ENCODE peak calls at places on chromosomes 7 and 10, in seven cellular contexts. One of them, this sample, is unnamed.

GRCh38 chr7:64371116-64371515 is 57.4 kb downstream of the ZNF736 start:
- ATAC-seq in heart left ventricle: no peak
- ATAC-seq in lung: no peak
- ATAC-seq in lower lobe of right lung: no peak
- ATAC-seq in activated CD8-positive, alpha-beta T cell treated with anti-CD3 and anti-CD28 coated beads for 36 hours: no peak
- ATAC-seq in body of pancreas: no peak
- ATAC-seq in upper lobe of right lung: no peak
- ATAC-seq in this sample: no peak

GRCh38 chr7:141193066-141193465 is 119.2 kb downstream of the TMEM178B start:
- ATAC-seq in heart left ventricle: no peak
- ATAC-seq in lung: no peak
- ATAC-seq in lower lobe of right lung: no peak
- ATAC-seq in activated CD8-positive, alpha-beta T cell treated with anti-CD3 and anti-CD28 coated beads for 36 hours: no peak
- ATAC-seq in body of pancreas: no peak
- ATAC-seq in upper lobe of right lung: no peak
- ATAC-seq in this sample: no peak

GRCh38 chr10:59553127-59553649 is 156.5 kb downstream of the SLC16A9 start:
- ATAC-seq in heart left ventricle: no peak
- ATAC-seq in lung: no peak
- ATAC-seq in lower lobe of right lung: no peak
- ATAC-seq in activated CD8-positive, alpha-beta T cell treated with anti-CD3 and anti-CD28 coated beads for 36 hours: no peak
- ATAC-seq in body of pancreas: no peak
- ATAC-seq in upper lobe of right lung: no peak
- ATAC-seq in this sample: no peak

GRCh38 chr7:25658375-25658774 is 430.1 kb upstream of the NPVF start:
- ATAC-seq in heart left ventricle: peak; percentile 50
- ATAC-seq in lung: no peak
- ATAC-seq in lower lobe of right lung: no peak
- ATAC-seq in activated CD8-positive, alpha-beta T cell treated with anti-CD3 and anti-CD28 coated beads for 36 hours: no peak
- ATAC-seq in body of pancreas: no peak
- ATAC-seq in upper lobe of right lung: no peak
- ATAC-seq in this sample: no peak

GRCh38 chr10:87750817-87751216 is 67.2 kb downstream of the ATAD1 start:
- ATAC-seq in heart left ventricle: no peak
- ATAC-seq in lung: no peak
- ATAC-seq in lower lobe of right lung: no peak
- ATAC-seq in activated CD8-positive, alpha-beta T cell treated with anti-CD3 and anti-CD28 coated beads for 36 hours: peak; percentile 20
- ATAC-seq in body of pancreas: no peak
- ATAC-seq in upper lobe of right lung: no peak
- ATAC-seq in this sample: no peak

GRCh38 chr10:51937736-51938135 is 238.3 kb upstream of the CSTF2T start:
- ATAC-seq in heart left ventricle: no peak
- ATAC-seq in lung: no peak
- ATAC-seq in lower lobe of right lung: no peak
- ATAC-seq in activated CD8-positive, alpha-beta T cell treated with anti-CD3 and anti-CD28 coated beads for 36 hours: no peak
- ATAC-seq in body of pancreas: no peak
- ATAC-seq in upper lobe of right lung: no peak
- ATAC-seq in this sample: no peak

GRCh38 chr10:95840121-95840520 is 67.7 kb upstream of the CC2D2B start:
- ATAC-seq in heart left ventricle: no peak
- ATAC-seq in lung: no peak
- ATAC-seq in lower lobe of right lung: no peak
- ATAC-seq in activated CD8-positive, alpha-beta T cell treated with anti-CD3 and anti-CD28 coated beads for 36 hours: no peak
- ATAC-seq in body of pancreas: no peak
- ATAC-seq in upper lobe of right lung: no peak
- ATAC-seq in this sample: no peak

GRCh38 chr10:4459531-4459930 is 366.5 kb upstream of the AKR1E2 start:
- ATAC-seq in heart left ventricle: no peak
- ATAC-seq in lung: no peak
- ATAC-seq in lower lobe of right lung: no peak
- ATAC-seq in activated CD8-positive, alpha-beta T cell treated with anti-CD3 and anti-CD28 coated beads for 36 hours: no peak
- ATAC-seq in body of pancreas: no peak
- ATAC-seq in upper lobe of right lung: no peak
- ATAC-seq in this sample: no peak

GRCh38 chr10:49633327-49634045 is 19.6 kb downstream of the CHAT start:
- ATAC-seq in heart left ventricle: no peak
- ATAC-seq in lung: no peak
- ATAC-seq in lower lobe of right lung: no peak
- ATAC-seq in activated CD8-positive, alpha-beta T cell treated with anti-CD3 and anti-CD28 coated beads for 36 hours: no peak
- ATAC-seq in body of pancreas: no peak
- ATAC-seq in upper lobe of right lung: no peak
- ATAC-seq in this sample: no peak

GRCh38 chr7:31890198-31890597 is 180.0 kb downstream of the PDE1C start:
- ATAC-seq in heart left ventricle: peak; percentile 43
- ATAC-seq in lung: no peak
- ATAC-seq in lower lobe of right lung: peak; percentile 80
- ATAC-seq in activated CD8-positive, alpha-beta T cell treated with anti-CD3 and anti-CD28 coated beads for 36 hours: no peak
- ATAC-seq in body of pancreas: no peak
- ATAC-seq in upper lobe of right lung: peak; percentile 88
- ATAC-seq in this sample: peak; percentile 57

GRCh38 chr10:84204122-84204521 is 9.8 kb downstream of the CDHR1 start:
- ATAC-seq in heart left ventricle: peak; percentile 7
- ATAC-seq in lung: no peak
- ATAC-seq in lower lobe of right lung: peak; percentile 19
- ATAC-seq in activated CD8-positive, alpha-beta T cell treated with anti-CD3 and anti-CD28 coated beads for 36 hours: peak; percentile 35
- ATAC-seq in body of pancreas: no peak
- ATAC-seq in upper lobe of right lung: peak; percentile 15
- ATAC-seq in this sample: no peak

GRCh38 chr10:58152698-58153263 is 114.9 kb downstream of the IPMK start:
- ATAC-seq in heart left ventricle: no peak
- ATAC-seq in lung: no peak
- ATAC-seq in lower lobe of right lung: no peak
- ATAC-seq in activated CD8-positive, alpha-beta T cell treated with anti-CD3 and anti-CD28 coated beads for 36 hours: no peak
- ATAC-seq in body of pancreas: no peak
- ATAC-seq in upper lobe of right lung: peak; percentile 28
- ATAC-seq in this sample: no peak
- TF ChIP-seq CTCF in heart left ventricle: peak; percentile 30
- TF ChIP-seq CTCF in lung: no peak
- TF ChIP-seq CTCF in lower lobe of right lung: peak; percentile 42
- TF ChIP-seq CTCF in activated CD8-positive, alpha-beta T cell treated with anti-CD3 and anti-CD28 coated beads for 36 hours: peak; percentile 68
- TF ChIP-seq CTCF in body of pancreas: peak; percentile 47
- TF ChIP-seq CTCF in upper lobe of right lung: peak; percentile 52
- TF ChIP-seq CTCF in this sample: peak; percentile 22

DNA sequence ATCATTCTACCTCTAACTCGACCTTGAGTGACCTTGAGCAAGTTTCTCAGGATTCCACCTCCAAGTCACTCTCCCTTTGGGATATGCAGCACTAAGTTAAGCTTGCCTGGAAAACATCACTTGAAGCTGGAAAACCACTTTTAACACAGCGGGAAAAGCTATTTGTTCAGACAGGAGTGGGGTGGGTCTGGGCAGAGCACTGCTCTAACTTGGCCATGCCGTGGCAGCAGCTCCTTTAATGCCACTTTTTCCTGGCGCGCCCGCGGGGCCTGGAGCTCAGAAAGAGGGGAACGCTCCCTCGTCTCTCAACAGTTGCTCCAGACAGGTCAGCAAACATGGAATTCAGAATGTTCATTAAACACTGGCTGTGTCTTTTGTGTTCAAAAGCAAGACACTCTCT is 35.4 kb downstream of the EGFR start:
- ATAC-seq in heart left ventricle: peak; percentile 24
- ATAC-seq in lung: no peak
- ATAC-seq in lower lobe of right lung: peak; percentile 41
- ATAC-seq in activated CD8-positive, alpha-beta T cell treated with anti-CD3 and anti-CD28 coated beads for 36 hours: no peak
- ATAC-seq in body of pancreas: no peak
- ATAC-seq in upper lobe of right lung: peak; percentile 55
- ATAC-seq in this sample: peak; percentile 39
- TF ChIP-seq CTCF in heart left ventricle: no peak
- TF ChIP-seq CTCF in lung: no peak
- TF ChIP-seq CTCF in lower lobe of right lung: no peak
- TF ChIP-seq CTCF in activated CD8-positive, alpha-beta T cell treated with anti-CD3 and anti-CD28 coated beads for 36 hours: no peak
- TF ChIP-seq CTCF in body of pancreas: no peak
- TF ChIP-seq CTCF in upper lobe of right lung: no peak
- TF ChIP-seq CTCF in this sample: peak; percentile 31

DNA sequence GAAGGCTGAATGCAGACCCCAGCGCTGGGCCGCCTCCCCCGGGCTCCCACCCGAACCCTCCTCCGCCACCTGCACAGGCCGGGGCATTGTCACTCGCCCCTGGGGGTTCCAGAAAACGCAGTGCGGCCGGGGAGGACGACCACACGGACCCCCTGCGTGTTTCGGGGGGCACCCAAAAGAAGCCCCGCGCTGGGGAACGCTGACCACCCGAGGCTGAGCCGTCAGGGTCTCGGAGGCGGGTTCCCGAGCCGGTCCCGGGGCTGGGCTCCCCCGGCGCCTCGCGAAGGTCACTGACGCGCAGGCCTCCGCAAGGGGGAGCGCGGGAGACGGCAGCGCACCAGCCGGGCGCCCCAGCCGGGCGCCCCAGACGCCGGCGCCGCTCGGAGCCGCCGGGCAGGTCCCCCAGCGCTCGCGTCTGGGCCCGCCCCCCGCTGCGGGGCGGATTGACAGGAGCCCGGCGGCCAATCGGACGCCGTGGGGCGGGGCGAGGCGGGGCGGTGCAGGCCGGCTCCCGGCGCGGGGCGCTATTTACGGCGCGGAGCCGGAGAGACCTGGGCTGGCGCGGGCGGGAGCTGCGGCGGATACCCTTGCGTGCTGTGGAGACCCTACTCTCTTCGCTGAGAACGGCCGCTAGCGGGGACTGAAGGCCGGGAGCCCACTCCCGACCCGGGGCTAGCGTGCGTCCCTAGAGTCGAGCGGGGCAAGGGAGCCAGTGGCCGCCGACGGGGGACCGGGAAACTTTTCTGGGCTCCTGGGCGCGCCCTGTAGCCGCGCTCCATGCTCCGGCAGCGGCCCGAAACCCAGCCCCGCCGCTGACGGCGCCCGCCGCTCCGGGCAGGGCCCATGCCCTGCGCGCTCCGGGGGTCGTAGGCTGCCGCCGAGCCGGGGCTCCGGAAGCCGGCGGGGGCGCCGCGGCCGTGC is at the start of gene BAMBI:
- ATAC-seq in heart left ventricle: peak; percentile 96
- ATAC-seq in lung: peak; percentile 98
- ATAC-seq in lower lobe of right lung: peak; percentile 99
- ATAC-seq in activated CD8-positive, alpha-beta T cell treated with anti-CD3 and anti-CD28 coated beads for 36 hours: peak; percentile 99
- ATAC-seq in body of pancreas: peak; percentile 95
- ATAC-seq in upper lobe of right lung: peak; percentile 99
- ATAC-seq in this sample: peak; percentile 99
- TF ChIP-seq CTCF in heart left ventricle: peak; percentile 77
- TF ChIP-seq CTCF in lung: peak; percentile 31
- TF ChIP-seq CTCF in lower lobe of right lung: peak; percentile 63
- TF ChIP-seq CTCF in activated CD8-positive, alpha-beta T cell treated with anti-CD3 and anti-CD28 coated beads for 36 hours: peak; percentile 5
- TF ChIP-seq CTCF in body of pancreas: peak; percentile 48
- TF ChIP-seq CTCF in upper lobe of right lung: peak; percentile 58
- TF ChIP-seq CTCF in this sample: peak; percentile 78

GRCh38 chr7:121002-121401 is 71.4 kb upstream of the FAM20C start:
- ATAC-seq in heart left ventricle: no peak
- ATAC-seq in lung: no peak
- ATAC-seq in lower lobe of right lung: no peak
- ATAC-seq in activated CD8-positive, alpha-beta T cell treated with anti-CD3 and anti-CD28 coated beads for 36 hours: no peak
- ATAC-seq in body of pancreas: no peak
- ATAC-seq in upper lobe of right lung: no peak
- ATAC-seq in this sample: no peak

GRCh38 chr7:121406-121805 is 71.0 kb upstream of the FAM20C start:
- ATAC-seq in heart left ventricle: no peak
- ATAC-seq in lung: no peak
- ATAC-seq in lower lobe of right lung: no peak
- ATAC-seq in activated CD8-positive, alpha-beta T cell treated with anti-CD3 and anti-CD28 coated beads for 36 hours: no peak
- ATAC-seq in body of pancreas: no peak
- ATAC-seq in upper lobe of right lung: no peak
- ATAC-seq in this sample: no peak

GRCh38 chr7:119377-120163 is 72.8 kb upstream of the FAM20C start:
- ATAC-seq in heart left ventricle: peak; percentile 82
- ATAC-seq in lung: peak; percentile 32
- ATAC-seq in lower lobe of right lung: peak; percentile 70
- ATAC-seq in activated CD8-positive, alpha-beta T cell treated with anti-CD3 and anti-CD28 coated beads for 36 hours: no peak
- ATAC-seq in body of pancreas: no peak
- ATAC-seq in upper lobe of right lung: peak; percentile 78
- ATAC-seq in this sample: peak; percentile 45

GRCh38 chr7:120164-120555 is 72.2 kb upstream of the FAM20C start:
- ATAC-seq in heart left ventricle: no peak
- ATAC-seq in lung: peak; percentile 9
- ATAC-seq in lower lobe of right lung: no peak
- ATAC-seq in activated CD8-positive, alpha-beta T cell treated with anti-CD3 and anti-CD28 coated beads for 36 hours: no peak
- ATAC-seq in body of pancreas: no peak
- ATAC-seq in upper lobe of right lung: no peak
- ATAC-seq in this sample: no peak

GRCh38 chr7:120591-120991 is 71.8 kb upstream of the FAM20C start:
- ATAC-seq in heart left ventricle: no peak
- ATAC-seq in lung: peak; percentile 19
- ATAC-seq in lower lobe of right lung: peak; percentile 67
- ATAC-seq in activated CD8-positive, alpha-beta T cell treated with anti-CD3 and anti-CD28 coated beads for 36 hours: no peak
- ATAC-seq in body of pancreas: peak; percentile 27
- ATAC-seq in upper lobe of right lung: peak; percentile 63
- ATAC-seq in this sample: no peak
- TF ChIP-seq CTCF in heart left ventricle: no peak
- TF ChIP-seq CTCF in lung: no peak
- TF ChIP-seq CTCF in lower lobe of right lung: no peak
- TF ChIP-seq CTCF in activated CD8-positive, alpha-beta T cell treated with anti-CD3 and anti-CD28 coated beads for 36 hours: no peak
- TF ChIP-seq CTCF in body of pancreas: no peak
- TF ChIP-seq CTCF in upper lobe of right lung: no peak
- TF ChIP-seq CTCF in this sample: no peak

GRCh38 chr7:151409555-151410404 is at the start of gene WDR86:
- ATAC-seq in heart left ventricle: no peak
- ATAC-seq in lung: no peak
- ATAC-seq in lower lobe of right lung: peak; percentile 35
- ATAC-seq in activated CD8-positive, alpha-beta T cell treated with anti-CD3 and anti-CD28 coated beads for 36 hours: peak; percentile 11
- ATAC-seq in body of pancreas: peak; percentile 42
- ATAC-seq in upper lobe of right lung: peak; percentile 11
- ATAC-seq in this sample: peak; percentile 22
- TF ChIP-seq CTCF in heart left ventricle: no peak
- TF ChIP-seq CTCF in lung: no peak
- TF ChIP-seq CTCF in lower lobe of right lung: no peak
- TF ChIP-seq CTCF in activated CD8-positive, alpha-beta T cell treated with anti-CD3 and anti-CD28 coated beads for 36 hours: no peak
- TF ChIP-seq CTCF in body of pancreas: no peak
- TF ChIP-seq CTCF in upper lobe of right lung: no peak
- TF ChIP-seq CTCF in this sample: no peak

GRCh38 chr10:72319416-72320254 is 35.1 kb downstream of the DNAJB12 start:
- ATAC-seq in heart left ventricle: peak; percentile 63
- ATAC-seq in lung: peak; percentile 76
- ATAC-seq in lower lobe of right lung: peak; percentile 92
- ATAC-seq in activated CD8-positive, alpha-beta T cell treated with anti-CD3 and anti-CD28 coated beads for 36 hours: peak; percentile 52
- ATAC-seq in body of pancreas: peak; percentile 77
- ATAC-seq in upper lobe of right lung: peak; percentile 87
- ATAC-seq in this sample: peak; percentile 85
- TF ChIP-seq CTCF in heart left ventricle: no peak
- TF ChIP-seq CTCF in lung: no peak
- TF ChIP-seq CTCF in lower lobe of right lung: no peak
- TF ChIP-seq CTCF in activated CD8-positive, alpha-beta T cell treated with anti-CD3 and anti-CD28 coated beads for 36 hours: no peak
- TF ChIP-seq CTCF in body of pancreas: peak; percentile 14
- TF ChIP-seq CTCF in upper lobe of right lung: no peak
- TF ChIP-seq CTCF in this sample: no peak

GRCh38 chr10:44779511-44779910 is 131.6 kb upstream of the TMEM72 start:
- ATAC-seq in heart left ventricle: no peak
- ATAC-seq in lung: no peak
- ATAC-seq in lower lobe of right lung: no peak
- ATAC-seq in activated CD8-positive, alpha-beta T cell treated with anti-CD3 and anti-CD28 coated beads for 36 hours: no peak
- ATAC-seq in body of pancreas: no peak
- ATAC-seq in upper lobe of right lung: no peak
- ATAC-seq in this sample: no peak
- TF ChIP-seq CTCF in heart left ventricle: no peak
- TF ChIP-seq CTCF in lung: no peak
- TF ChIP-seq CTCF in lower lobe of right lung: no peak
- TF ChIP-seq CTCF in activated CD8-positive, alpha-beta T cell treated with anti-CD3 and anti-CD28 coated beads for 36 hours: no peak
- TF ChIP-seq CTCF in body of pancreas: no peak
- TF ChIP-seq CTCF in upper lobe of right lung: no peak
- TF ChIP-seq CTCF in this sample: no peak